ENCODE peak calls at places on chromosomes 12 and 14, in eight cellular contexts. Q, K, B, P, I, S, N and L are unnamed samples.

GRCh38 chr12:51678086-51678724 is 87.2 kb downstream of the SCN8A start:
- DNase-seq in Q (no peak), K (peak), B (peak), P (peak), I (peak), S (peak), N (peak), L (peak)

GRCh38 chr14:72644758-72645489 is 249.0 kb downstream of the DPF3 start:
- DNase-seq in Q (no peak), K (peak), B (no peak), P (no peak), I (no peak), S (no peak), N (no peak), L (no peak)

GRCh38 chr12:94460594-94460959 is 910 bp upstream of the CEP83 start:
- DNase-seq in Q (no peak), K (no peak), B (no peak), P (no peak), I (no peak), S (no peak), N (no peak), L (no peak)

GRCh38 chr14:35340616-35341453 is 48.7 kb downstream of the PSMA6 start:
- DNase-seq in Q (no peak), K (no peak), B (no peak), P (no peak), I (peak), S (no peak), N (no peak), L (no peak)

GRCh38 chr12:64824500-64825142 is at the start of gene TBC1D30:
- DNase-seq in Q (peak), K (no peak), B (no peak), P (peak), I (peak), S (no peak), N (peak), L (peak)

GRCh38 chr12:128077211-128077916 is 189.6 kb upstream of the TMEM132C start:
- DNase-seq in Q (no peak), K (no peak), B (no peak), P (no peak), I (no peak), S (no peak), N (no peak), L (no peak)

GRCh38 chr12:118288174-118288573 is 84.5 kb downstream of the TAOK3 start:
- DNase-seq in Q (no peak), K (no peak), B (no peak), P (no peak), I (no peak), S (no peak), N (no peak), L (no peak)

GRCh38 chr12:122467983-122468382 is 32.7 kb downstream of the ZCCHC8 start:
- DNase-seq in Q (no peak), K (peak), B (no peak), P (no peak), I (no peak), S (no peak), N (no peak), L (no peak)

GRCh38 chr12:83664650-83665049 is 977.9 kb downstream of the TMTC2 start:
- DNase-seq in Q (no peak), K (no peak), B (no peak), P (no peak), I (no peak), S (no peak), N (no peak), L (peak)

GRCh38 chr12:52903855-52904508 is 894 bp downstream of the KRT8 start:
- DNase-seq in Q (peak), K (peak), B (peak), P (peak), I (peak), S (no peak), N (no peak), L (peak)

GRCh38 chr14:39034481-39035296 is 68.3 kb downstream of the SEC23A start:
- DNase-seq in Q (no peak), K (peak), B (no peak), P (peak), I (no peak), S (no peak), N (no peak), L (peak)

GRCh38 chr14:22276913-22277816 is 311.9 kb downstream of the DAD1 start:
- DNase-seq in Q (no peak), K (peak), B (no peak), P (peak), I (no peak), S (no peak), N (no peak), L (no peak)

GRCh38 chr12:72273851-72274284 is 1.7 kb downstream of the TRHDE start:
- DNase-seq in Q (no peak), K (no peak), B (no peak), P (no peak), I (no peak), S (no peak), N (no peak), L (no peak)

GRCh38 chr12:130993759-130994670 is 40.3 kb downstream of the ADGRD1 start:
- DNase-seq in Q (no peak), K (peak), B (no peak), P (no peak), I (no peak), S (no peak), N (no peak), L (no peak)

GRCh38 chr14:75783184-75783583 is 122.1 kb downstream of the TTLL5 start:
- DNase-seq in Q (no peak), K (no peak), B (no peak), P (no peak), I (no peak), S (no peak), N (no peak), L (no peak)

GRCh38 chr12:111322336-111323250 is 46.3 kb downstream of the PHETA1 start:
- DNase-seq in Q (no peak), K (no peak), B (no peak), P (no peak), I (no peak), S (no peak), N (no peak), L (no peak)

GRCh38 chr12:27534060-27534764 is 10.2 kb downstream of the PPFIBP1 start:
- DNase-seq in Q (no peak), K (no peak), B (no peak), P (no peak), I (peak), S (no peak), N (no peak), L (no peak)

GRCh38 chr12:13948631-13949030 is 32.8 kb downstream of the GRIN2B start:
- DNase-seq in Q (no peak), K (no peak), B (no peak), P (no peak), I (no peak), S (no peak), N (no peak), L (no peak)

GRCh38 chr14:77707724-77708408 is at the start of the genes ALKBH1 and SLIRP:
- DNase-seq in Q (peak), K (peak), B (peak), P (peak), I (peak), S (no peak), N (peak), L (peak)

GRCh38 chr14:105855246-105855892 is 329.0 kb downstream of the TMEM121 start:
- DNase-seq in Q (peak), K (no peak), B (no peak), P (no peak), I (peak), S (no peak), N (no peak), L (no peak)

GRCh38 chr14:86405250-86405649 is 875.3 kb downstream of the FLRT2 start:
- DNase-seq in Q (no peak), K (no peak), B (no peak), P (peak), I (no peak), S (no peak), N (no peak), L (no peak)

GRCh38 chr14:105303949-105304348 is 3.1 kb upstream of the BRF1 start:
- DNase-seq in Q (no peak), K (no peak), B (no peak), P (no peak), I (no peak), S (no peak), N (no peak), L (no peak)

GRCh38 chr12:9668141-9669018 is 1.1 kb upstream of the CLEC2D start:
- DNase-seq in Q (no peak), K (no peak), B (no peak), P (peak), I (no peak), S (no peak), N (peak), L (no peak)

GRCh38 chr14:64951291-64951690 is 8.7 kb upstream of the GPX2 start:
- DNase-seq in Q (no peak), K (no peak), B (no peak), P (no peak), I (no peak), S (no peak), N (no peak), L (no peak)

GRCh38 chr14:86035882-86036281 is 505.9 kb downstream of the FLRT2 start:
- DNase-seq in Q (no peak), K (peak), B (no peak), P (peak), I (peak), S (no peak), N (no peak), L (peak)

GRCh38 chr14:71362282-71362681 is 455.0 kb downstream of the PCNX1 start:
- DNase-seq in Q (no peak), K (no peak), B (no peak), P (no peak), I (no peak), S (no peak), N (no peak), L (no peak)

GRCh38 chr12:121711925-121712461 is 559 bp upstream of the TMEM120B start:
- DNase-seq in Q (peak), K (peak), B (peak), P (no peak), I (no peak), S (no peak), N (no peak), L (peak)

GRCh38 chr12:116698131-116698495 is 39.8 kb downstream of the SPRING1 start:
- DNase-seq in Q (no peak), K (no peak), B (no peak), P (no peak), I (no peak), S (no peak), N (no peak), L (no peak)

GRCh38 chr14:68362841-68363240 is 430.0 kb downstream of the ZFP36L1 start:
- DNase-seq in Q (no peak), K (no peak), B (no peak), P (no peak), I (no peak), S (no peak), N (no peak), L (no peak)

GRCh38 chr14:69118313-69118712 is 34.6 kb downstream of the DCAF5 start:
- DNase-seq in Q (no peak), K (no peak), B (no peak), P (no peak), I (no peak), S (no peak), N (no peak), L (no peak)

GRCh38 chr14:64841121-64841611 is 38.5 kb downstream of the SPTB start:
- DNase-seq in Q (no peak), K (peak), B (no peak), P (peak), I (no peak), S (peak), N (peak), L (peak)

GRCh38 chr14:66099451-66099850 is 386.7 kb upstream of the CCDC196 start:
- DNase-seq in Q (no peak), K (no peak), B (no peak), P (no peak), I (no peak), S (no peak), N (no peak), L (no peak)

GRCh38 chr14:104253901-104254353 is 115.5 kb downstream of the KIF26A start:
- DNase-seq in Q (no peak), K (no peak), B (no peak), P (no peak), I (no peak), S (no peak), N (no peak), L (no peak)

GRCh38 chr12:57175428-57176138 is 28.2 kb upstream of the LRP1-AS start:
- DNase-seq in Q (peak), K (peak), B (peak), P (peak), I (peak), S (peak), N (peak), L (peak)

GRCh38 chr12:46110928-46111699 is 120.7 kb upstream of the SCAF11 start:
- DNase-seq in Q (no peak), K (no peak), B (no peak), P (peak), I (no peak), S (no peak), N (no peak), L (no peak)
- TF ChIP-seq CTCF in Q (no peak), K (no peak), B (no peak), P (peak), I (no peak), S (no peak), N (peak), L (no peak)

GRCh38 chr12:15526033-15526432 is 203.7 kb downstream of the PTPRO start:
- DNase-seq in Q (no peak), K (peak), B (no peak), P (no peak), I (peak), S (no peak), N (no peak), L (no peak)

GRCh38 chr12:15530361-15530760 is 208.1 kb downstream of the PTPRO start:
- DNase-seq in Q (no peak), K (no peak), B (no peak), P (peak), I (no peak), S (no peak), N (no peak), L (no peak)

GRCh38 chr12:15525414-15525813 is 203.1 kb downstream of the PTPRO start:
- DNase-seq in Q (no peak), K (no peak), B (no peak), P (no peak), I (no peak), S (no peak), N (no peak), L (no peak)

GRCh38 chr12:15528666-15529065 is 206.4 kb downstream of the PTPRO start:
- DNase-seq in Q (no peak), K (no peak), B (no peak), P (no peak), I (no peak), S (no peak), N (no peak), L (no peak)

GRCh38 chr12:15527201-15527782 is 205.0 kb downstream of the PTPRO start:
- DNase-seq in Q (no peak), K (peak), B (peak), P (peak), I (no peak), S (no peak), N (no peak), L (no peak)
- TF ChIP-seq CTCF in Q (no peak), K (peak), B (peak), P (peak), I (peak), S (no peak), N (peak), L (no peak)

DNA sequence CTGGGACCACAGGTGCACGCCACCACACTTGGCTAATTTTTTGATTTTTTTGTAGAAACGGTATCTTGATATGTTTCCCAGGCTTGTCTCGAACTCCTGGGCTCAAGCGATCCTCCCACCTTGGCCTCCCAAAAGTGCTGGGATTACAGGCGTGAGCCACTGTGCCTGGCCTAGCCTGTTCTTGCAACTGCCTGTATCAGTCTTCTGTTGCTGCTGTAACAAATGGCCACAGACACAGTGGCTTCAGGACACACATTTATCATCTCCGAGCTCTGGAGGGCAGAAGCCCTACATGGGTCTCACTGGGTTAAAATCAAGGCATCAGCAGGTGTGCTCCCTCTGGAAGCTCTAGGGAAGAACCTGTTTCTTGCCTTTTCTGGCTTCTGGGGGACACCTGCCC is 79.9 kb upstream of the NCOR2 start:
- DNase-seq in Q (no peak), K (no peak), B (no peak), P (no peak), I (no peak), S (no peak), N (no peak), L (no peak)
- TF ChIP-seq CTCF in Q (no peak), K (no peak), B (no peak), P (no peak), I (no peak), S (no peak), N (no peak), L (no peak)

DNA sequence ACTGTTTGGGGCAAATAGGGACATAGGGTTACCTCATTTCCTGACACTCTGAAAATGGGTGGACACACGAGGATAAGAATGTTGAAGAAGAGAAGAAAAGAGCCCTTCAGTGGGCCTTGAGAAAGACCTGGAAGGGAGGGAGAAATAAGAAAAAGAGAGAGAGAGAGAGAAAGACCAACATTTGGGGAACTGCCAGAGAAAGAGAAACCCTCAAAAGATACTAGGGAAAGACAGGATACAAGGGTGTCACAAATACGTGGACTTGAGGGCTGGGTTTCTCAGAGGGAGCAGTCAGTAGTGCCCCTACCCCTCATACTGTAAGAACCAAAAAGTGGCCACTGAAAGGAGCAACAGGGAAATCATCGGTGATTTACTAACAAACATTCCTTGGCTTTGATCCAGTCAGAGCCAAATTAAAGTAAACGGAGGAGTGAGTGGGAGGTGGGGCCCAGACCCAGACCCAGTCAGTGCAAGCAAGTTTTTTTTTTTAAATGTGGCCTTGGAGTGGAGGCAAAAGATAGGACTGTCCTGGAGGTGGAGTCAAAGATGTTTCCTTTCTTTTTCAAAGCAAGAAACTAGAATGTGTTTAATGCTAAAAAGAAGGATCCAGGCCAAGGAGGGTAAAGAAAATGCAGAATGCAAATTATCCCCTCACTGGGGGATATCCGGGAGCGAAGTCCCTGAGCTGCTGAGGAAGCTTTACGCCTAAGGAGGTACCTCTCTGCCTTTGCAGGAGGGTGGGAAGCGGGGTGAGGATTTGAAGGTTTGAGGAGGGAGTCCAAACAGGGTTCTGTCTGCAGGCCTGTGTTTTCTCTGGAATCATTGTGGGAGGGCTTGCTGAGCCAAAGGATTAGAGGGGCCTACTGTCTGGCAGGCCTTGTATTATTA is 143.4 kb upstream of the AMIGO2 start:
- DNase-seq in Q (no peak), K (peak), B (no peak), P (no peak), I (no peak), S (no peak), N (no peak), L (no peak)
- TF ChIP-seq CTCF in Q (no peak), K (no peak), B (no peak), P (no peak), I (no peak), S (no peak), N (no peak), L (no peak)

DNA sequence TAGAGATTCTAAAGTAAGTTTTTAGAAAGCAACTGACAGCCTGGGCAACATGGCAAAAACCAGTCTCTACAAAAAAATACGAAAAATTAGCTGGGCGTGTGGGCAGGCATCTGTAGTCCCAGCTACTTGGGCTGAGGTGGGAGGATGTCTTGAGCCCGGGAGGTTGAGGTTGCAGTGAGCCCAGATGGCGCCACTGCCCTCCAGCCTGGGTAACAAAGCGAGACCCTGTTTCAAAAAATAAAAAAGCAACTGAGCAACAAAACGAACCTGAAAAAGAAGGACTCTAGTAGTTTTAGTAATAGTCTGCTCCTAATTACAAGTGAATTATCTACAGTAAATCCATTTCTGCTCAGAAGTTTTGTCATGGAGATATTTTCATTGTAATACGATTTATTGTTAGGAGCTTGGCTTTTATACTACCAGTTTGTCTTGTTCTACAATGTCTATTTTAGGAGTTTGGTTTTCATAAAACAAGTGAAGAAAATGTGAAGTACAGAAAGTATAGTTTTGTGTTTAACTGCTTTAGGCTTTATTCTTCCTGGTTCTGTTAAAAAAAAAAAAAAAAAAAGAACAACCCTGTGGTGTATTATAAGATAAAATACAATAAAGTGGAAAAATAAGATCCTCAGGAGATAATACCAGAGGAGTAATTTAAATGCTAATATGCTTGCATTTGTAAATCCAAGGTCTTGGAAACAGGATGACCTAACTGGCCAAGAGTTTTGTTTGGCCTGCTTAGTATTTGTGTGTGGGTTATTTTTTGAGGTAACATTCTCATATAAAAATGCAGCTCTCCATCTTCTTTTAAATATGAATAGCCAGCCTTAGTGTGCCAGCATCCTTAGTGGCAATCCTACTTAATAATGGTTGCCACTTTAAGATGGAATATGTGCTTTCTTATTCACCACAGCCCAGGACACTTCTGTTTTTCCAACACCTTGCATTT is 2.8 kb downstream of the TMX1 start:
- DNase-seq in Q (no peak), K (no peak), B (no peak), P (no peak), I (no peak), S (no peak), N (no peak), L (peak)
- TF ChIP-seq CTCF in Q (no peak), K (peak), B (no peak), P (peak), I (peak), S (no peak), N (peak), L (no peak)

DNA sequence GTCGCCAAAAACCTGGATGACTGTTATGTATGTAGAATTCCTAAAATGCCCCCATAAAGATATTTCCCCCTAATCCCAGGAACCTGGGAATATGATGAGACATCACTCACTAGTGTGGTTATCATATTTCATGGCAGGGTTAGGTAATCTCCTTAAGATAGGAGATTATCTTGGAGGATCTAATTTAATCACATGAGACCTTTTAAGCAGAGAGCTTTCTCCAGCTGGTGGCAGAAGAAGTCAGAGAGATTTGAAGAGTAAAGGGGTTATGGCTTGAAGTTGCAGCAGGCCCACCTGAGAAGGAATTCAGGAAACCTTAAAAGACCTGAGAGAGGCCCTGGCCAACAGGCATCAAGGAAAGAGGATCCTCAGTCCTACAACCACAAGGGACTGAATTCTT is 53.6 kb downstream of the DYRK2 start:
- DNase-seq in Q (no peak), K (no peak), B (no peak), P (no peak), I (no peak), S (no peak), N (no peak), L (no peak)
- TF ChIP-seq CTCF in Q (no peak), K (no peak), B (no peak), P (no peak), I (no peak), S (no peak), N (no peak), L (no peak)

GRCh38 chr12:96652870-96653269 is 163.5 kb downstream of the CFAP54 start:
- DNase-seq in Q (no peak), K (peak), B (no peak), P (no peak), I (no peak), S (no peak), N (no peak), L (no peak)

GRCh38 chr12:96658075-96658474 is 168.7 kb downstream of the CFAP54 start:
- DNase-seq in Q (no peak), K (no peak), B (no peak), P (no peak), I (no peak), S (no peak), N (no peak), L (no peak)
- TF ChIP-seq CTCF in Q (no peak), K (no peak), B (no peak), P (no peak), I (no peak), S (no peak), N (no peak), L (no peak)